ENCODE peak calls at places on chromosomes 13 and 19, in eight cellular contexts. Q is left ventricle myocardium inferior; S is IMR-90; N is CD8-positive, alpha-beta memory T cell; M is fibroblast of lung; X is OCI-LY7; Y is WERI-Rb-1; H is heart left ventricle. V is an unnamed sample.

GRCh38 chr19:47699360-47699917 is 13.8 kb upstream of the EHD2 start:
- DNase-seq in M (no peak), H (peak), S (peak), Q (no peak), X (peak), N (peak), Y (peak), V (peak)

GRCh38 chr19:49019242-49019932 is 2.5 kb upstream of the LHB start:
- DNase-seq in Q (peak), M (no peak), Y (peak), N (peak), H (peak), X (peak), S (peak), V (no peak)

GRCh38 chr19:35545855-35546381 is 492 bp downstream of the TMEM147 start:
- DNase-seq in M (peak), H (no peak), N (no peak), X (peak), S (no peak), Y (peak), Q (peak), V (peak)

GRCh38 chr19:17721821-17722220 is 2.5 kb downstream of the MAP1S start:
- DNase-seq in M (no peak), N (no peak), Q (peak), Y (no peak), H (peak), S (peak), X (no peak), V (no peak)

GRCh38 chr13:89969996-89970709 is 1377.3 kb upstream of the MIR17HG start:
- DNase-seq in S (no peak), M (peak), Y (no peak), H (no peak), N (no peak), X (no peak), Q (no peak), V (no peak)

GRCh38 chr13:110816500-110816899 is 98.4 kb downstream of the ANKRD10 start:
- DNase-seq in Q (no peak), X (no peak), Y (no peak), S (no peak), H (no peak), M (no peak), N (no peak), V (no peak)

GRCh38 chr19:461664-462551 is 1.1 kb upstream of the SHC2 start:
- DNase-seq in H (no peak), M (no peak), N (no peak), S (no peak), X (no peak), Y (peak), Q (peak), V (no peak)

GRCh38 chr19:39413903-39414608 is 1.6 kb downstream of the PLEKHG2 start:
- DNase-seq in S (peak), Y (peak), X (no peak), Q (no peak), M (no peak), H (no peak), N (no peak), V (no peak)

GRCh38 chr13:74778946-74779345 is 644.7 kb upstream of the KLF12 start:
- DNase-seq in S (peak), N (no peak), Y (no peak), X (no peak), H (no peak), M (peak), Q (no peak), V (no peak)

GRCh38 chr13:36848228-36848982 is 29.4 kb downstream of the RFXAP start:
- DNase-seq in N (no peak), H (no peak), M (no peak), Y (no peak), Q (no peak), S (peak), X (peak), V (no peak)

GRCh38 chr13:43331676-43332075 is 308.3 kb downstream of the DNAJC15 start:
- DNase-seq in H (no peak), Y (no peak), M (peak), N (no peak), S (peak), Q (no peak), X (no peak), V (peak)

GRCh38 chr13:45328661-45329105 is 12.3 kb downstream of the TPT1 start:
- DNase-seq in N (no peak), M (peak), H (no peak), X (no peak), Q (no peak), S (peak), Y (no peak), V (no peak)

GRCh38 chr13:89282241-89282640 is 1611.1 kb downstream of the SLITRK5 start:
- DNase-seq in X (no peak), S (no peak), N (no peak), Y (no peak), Q (no peak), M (no peak), H (no peak), V (no peak)

GRCh38 chr13:95968906-95969305 is 84.3 kb downstream of the UGGT2 start:
- DNase-seq in Q (no peak), M (no peak), Y (no peak), N (no peak), H (no peak), S (no peak), X (no peak), V (no peak)

GRCh38 chr13:40579535-40579934 is 86.9 kb downstream of the FOXO1 start:
- DNase-seq in S (no peak), X (no peak), Q (no peak), N (no peak), Y (no peak), H (no peak), M (no peak), V (no peak)

GRCh38 chr13:107835339-107836018 is 379.9 kb downstream of the LIG4 start:
- DNase-seq in N (no peak), M (peak), S (peak), X (no peak), Y (no peak), Q (no peak), H (no peak), V (no peak)

GRCh38 chr13:51643114-51643881 is 59.0 kb downstream of the WDFY2 start:
- DNase-seq in H (no peak), S (peak), M (peak), X (no peak), Y (no peak), N (no peak), Q (no peak), V (no peak)

GRCh38 chr13:58406545-58406944 is 775.0 kb downstream of the PCDH17 start:
- DNase-seq in Y (no peak), N (no peak), X (no peak), S (no peak), H (no peak), M (no peak), Q (no peak), V (no peak)

GRCh38 chr13:71759506-71760225 is 107.3 kb downstream of the DACH1 start:
- DNase-seq in H (no peak), N (no peak), S (no peak), X (no peak), Y (no peak), M (peak), Q (no peak), V (no peak)

DNA sequence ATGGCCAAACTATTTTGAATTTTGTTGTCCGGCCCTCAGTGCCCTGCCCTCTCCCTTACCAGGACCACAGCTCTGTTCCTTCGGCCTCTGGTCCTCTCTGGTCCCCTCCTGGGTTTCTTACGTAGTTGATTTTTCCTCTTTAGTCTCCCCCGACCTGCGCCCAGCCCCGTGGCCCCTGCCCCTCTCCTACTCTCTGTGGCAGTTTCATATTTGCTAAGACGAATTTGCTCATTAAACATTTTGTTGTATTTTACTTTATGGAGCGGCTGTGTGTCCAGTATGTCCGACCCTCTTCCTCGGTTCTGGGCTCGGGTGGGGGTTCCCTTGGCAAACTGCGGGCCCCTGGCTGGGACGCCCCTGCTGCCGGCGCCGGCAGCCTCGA is 576 bp upstream of the EPN1 start:
- DNase-seq in X (no peak), Y (no peak), S (no peak), Q (no peak), N (no peak), M (no peak), H (no peak), V (no peak)
- H3K4me3 ChIP-seq in X (peak), Y (peak), S (peak), Q (peak), N (peak), M (peak), H (peak), V (peak)

GRCh38 chr19:2619076-2619475 is 83.4 kb downstream of the GNG7 start:
- DNase-seq in X (peak), M (no peak), H (no peak), Q (no peak), S (no peak), Y (no peak), N (no peak), V (no peak)
- H3K27ac ChIP-seq in X (peak), M (no peak), H (peak), Q (peak), S (no peak), Y (no peak), N (no peak), V (peak)

DNA sequence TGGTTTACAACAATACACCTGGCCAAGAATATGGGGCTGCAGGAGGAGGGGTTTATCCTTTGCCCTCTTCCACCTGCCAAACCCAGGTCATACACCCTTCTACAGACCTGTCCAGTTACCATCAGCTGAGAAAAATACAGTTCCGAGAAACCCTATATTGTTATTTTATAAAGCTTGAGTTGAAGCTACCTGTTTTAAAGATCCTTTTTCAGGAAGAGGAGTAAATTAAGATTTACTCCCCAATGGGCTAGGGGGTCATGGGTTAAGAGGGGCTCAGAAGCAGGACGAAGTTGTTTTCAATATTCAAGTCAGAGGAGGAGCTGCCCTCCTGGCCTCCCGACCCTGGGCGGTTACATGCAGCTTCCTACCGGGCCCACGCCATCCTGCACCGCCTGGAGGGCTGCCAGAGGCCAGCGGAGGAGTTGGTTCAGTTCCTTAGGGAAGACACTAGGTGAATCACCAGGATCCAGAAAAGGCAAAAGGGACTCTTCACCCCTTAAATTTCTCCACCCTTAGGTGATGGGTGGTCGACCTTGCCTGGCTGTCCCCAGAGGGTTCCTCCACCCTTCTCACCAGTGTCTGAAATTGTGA is 1.3 kb downstream of the GJB2 start:
- DNase-seq in H (no peak), M (no peak), Q (no peak), X (no peak), S (no peak), N (no peak), Y (no peak), V (no peak)
- H3K4me3 ChIP-seq in H (no peak), M (no peak), Q (peak), X (no peak), S (no peak), N (no peak), Y (no peak), V (no peak)

GRCh38 chr19:6248856-6249255 is 30.9 kb downstream of the MLLT1 start:
- DNase-seq in X (no peak), H (no peak), Q (no peak), M (no peak), Y (no peak), S (no peak), N (no peak), V (no peak)
- H3K27ac ChIP-seq in X (peak), H (peak), Q (peak), M (peak), Y (no peak), S (no peak), N (no peak), V (peak)

DNA sequence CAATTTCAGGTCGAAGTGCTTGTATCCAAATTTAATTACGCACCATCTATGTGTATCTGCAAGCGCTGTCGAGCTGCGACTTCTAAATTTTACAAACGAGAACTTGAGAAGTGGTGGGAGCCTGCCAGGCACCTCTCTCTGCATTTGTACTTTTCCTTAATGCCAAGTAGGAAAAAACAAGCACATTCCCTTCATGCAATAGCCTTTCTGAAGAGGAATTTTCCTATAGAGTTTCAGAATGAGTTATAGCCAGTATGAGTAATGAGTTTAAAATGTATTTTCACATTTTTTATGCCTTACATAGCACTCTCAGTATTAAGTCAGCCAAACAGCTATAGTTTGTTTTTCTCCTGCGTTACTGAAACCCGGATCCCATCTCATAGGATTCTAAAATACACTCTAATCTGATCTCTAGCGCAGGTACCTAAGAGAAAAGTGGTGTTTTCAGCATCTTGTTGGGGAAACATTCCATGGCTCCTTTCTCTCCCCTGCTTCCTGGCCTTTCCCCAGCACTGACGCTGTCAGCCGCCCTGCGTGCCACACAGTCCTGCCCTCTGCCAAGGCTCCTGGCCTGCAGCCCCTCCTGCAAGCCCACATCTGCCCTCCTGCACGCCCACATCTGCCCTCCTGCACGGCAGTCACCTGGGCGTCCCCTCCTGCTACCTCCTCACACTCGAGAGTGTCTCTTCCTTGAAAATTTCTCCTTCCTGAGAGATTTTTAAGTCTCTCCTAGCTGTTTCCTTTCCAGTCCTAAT is 526.9 kb downstream of the MYO16 start:
- DNase-seq in S (peak), H (no peak), Y (no peak), Q (peak), X (no peak), M (peak), N (no peak), V (no peak)
- H3K4me3 ChIP-seq in S (no peak), H (no peak), Y (no peak), Q (peak), X (no peak), M (no peak), N (no peak), V (no peak)

V was measured in dorsolateral prefrontal cortex.